ENCODE peak calls at places on chromosomes 5 and 9, in five cellular contexts. Y is endodermal cell, H is Peyer's patch, E is hepatocyte, S is spleen. B is an unnamed sample.

GRCh38 chr5:146369691-146370090 is 31.1 kb downstream of the POU4F3 start:
- DNase-seq in E (no peak), S (no peak), H (no peak), Y (no peak), B (no peak)

GRCh38 chr9:2987679-2988078 is 143.8 kb upstream of the PUM3 start:
- DNase-seq in S (no peak), H (no peak), E (no peak), Y (no peak), B (no peak)

GRCh38 chr9:113988385-113988784 is 89.7 kb downstream of the AMBP start:
- DNase-seq in H (no peak), E (no peak), S (no peak), Y (no peak), B (no peak)

GRCh38 chr5:80227979-80228596 is 27.8 kb downstream of the SERINC5 start:
- DNase-seq in H (no peak), E (no peak), S (no peak), Y (no peak), B (no peak)

GRCh38 chr5:170513856-170514255 is 10.0 kb downstream of the KCNIP1 start:
- DNase-seq in Y (no peak), H (no peak), S (no peak), E (no peak), B (no peak)

GRCh38 chr5:177450672-177451424 is 4.2 kb downstream of the PRR7 start:
- DNase-seq in Y (no peak), S (no peak), E (no peak), H (no peak), B (no peak)

GRCh38 chr5:43294226-43294625 is 19.0 kb downstream of the HMGCS1 start:
- DNase-seq in E (no peak), H (no peak), Y (no peak), S (no peak), B (no peak)

GRCh38 chr5:76401801-76402250 is 1.3 kb upstream of the IQGAP2 start:
- DNase-seq in E (no peak), S (peak; percentile 81), H (peak; percentile 62), Y (no peak), B (peak; percentile 58)

GRCh38 chr5:158970569-158971014 is 129.1 kb downstream of the EBF1 start:
- DNase-seq in H (no peak), Y (no peak), E (no peak), S (no peak), B (no peak)

GRCh38 chr5:55226934-55227737 is at the start of gene MCIDAS:
- DNase-seq in Y (peak; percentile 91), H (no peak), S (peak; percentile 80), E (peak; percentile 76), B (peak; percentile 57)

GRCh38 chr9:38371495-38371894 is 21.0 kb upstream of the ALDH1B1 start:
- DNase-seq in E (peak; percentile 67), Y (peak; percentile 61), H (no peak), S (no peak), B (no peak)

GRCh38 chr9:135522931-135523330 is 1.7 kb downstream of the LCN1 start:
- DNase-seq in H (no peak), S (no peak), E (no peak), Y (peak; percentile 53), B (no peak)

GRCh38 chr5:137605377-137605776 is 106.3 kb upstream of the SPOCK1 start:
- DNase-seq in E (no peak), Y (peak; percentile 47), H (no peak), S (no peak), B (no peak)

GRCh38 chr9:4987996-4988421 is 2.9 kb downstream of the JAK2 start:
- DNase-seq in S (no peak), E (peak; percentile 78), H (peak; percentile 53), Y (peak; percentile 86), B (no peak)

GRCh38 chr9:18361621-18362020 is 112.3 kb upstream of the ADAMTSL1 start:
- DNase-seq in S (no peak), Y (no peak), H (no peak), E (no peak), B (no peak)

GRCh38 chr5:135830384-135831275 is 3.8 kb upstream of the SLC25A48 start:
- DNase-seq in E (no peak), S (no peak), Y (peak; percentile 21), H (no peak), B (no peak)

GRCh38 chr9:110769667-110770066 is 101.1 kb downstream of the MUSK start:
- DNase-seq in Y (no peak), S (no peak), E (no peak), H (no peak), B (no peak)

DNA sequence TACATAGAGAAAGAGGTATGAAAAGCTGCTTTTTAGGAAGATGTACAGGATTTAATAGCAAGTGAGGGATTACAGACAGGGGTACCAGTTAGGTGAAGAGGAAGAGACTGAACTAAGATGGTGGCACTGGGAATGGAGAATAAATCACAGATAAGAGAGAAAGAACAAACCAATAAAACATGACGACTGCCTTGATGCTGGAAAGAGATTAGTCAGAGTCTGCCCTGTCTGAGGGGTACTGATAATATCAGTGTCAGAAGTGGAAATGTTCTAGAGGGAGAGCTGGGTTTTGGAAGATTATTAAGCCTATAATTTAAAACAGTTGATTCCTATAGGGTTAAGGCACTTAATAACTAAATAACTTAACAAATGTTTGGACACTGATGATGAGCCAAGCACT is 77.7 kb downstream of the NR2F1 start:
- DNase-seq in E (no peak), H (no peak), Y (no peak), S (no peak), B (no peak)
- H3K4me3 ChIP-seq in E (no peak overlapping the region), H (no peak overlapping the region), Y (no peak overlapping the region), S (no peak overlapping the region), B (no peak overlapping the region)

GRCh38 chr5:40441733-40442132 is 238.0 kb upstream of the PTGER4 start:
- DNase-seq in H (peak; percentile 29), Y (no peak), E (peak; percentile 40), S (no peak), B (no peak)
- H3K9me3 ChIP-seq in H (no peaks in the 10 kb centered on the region), Y (peaks cover 10% of the 10 kb centered on the region), E (no peaks in the 10 kb centered on the region), S (peaks cover 10% of the 10 kb centered on the region), B (no peaks in the 10 kb centered on the region)

GRCh38 chr9:14331120-14331519 is 17.2 kb upstream of the NFIB start:
- DNase-seq in E (no peak), Y (no peak), H (no peak), S (no peak), B (no peak)

GRCh38 chr9:14340994-14341393 is 27.1 kb upstream of the NFIB start:
- DNase-seq in H (no peak), E (no peak), Y (no peak), S (no peak), B (no peak)

GRCh38 chr9:14340536-14340935 is 26.6 kb upstream of the NFIB start:
- DNase-seq in Y (no peak), H (no peak), E (no peak), S (no peak), B (no peak)

GRCh38 chr9:14339746-14340145 is 25.8 kb upstream of the NFIB start:
- DNase-seq in S (no peak), H (no peak), E (no peak), Y (no peak), B (no peak)

DNA sequence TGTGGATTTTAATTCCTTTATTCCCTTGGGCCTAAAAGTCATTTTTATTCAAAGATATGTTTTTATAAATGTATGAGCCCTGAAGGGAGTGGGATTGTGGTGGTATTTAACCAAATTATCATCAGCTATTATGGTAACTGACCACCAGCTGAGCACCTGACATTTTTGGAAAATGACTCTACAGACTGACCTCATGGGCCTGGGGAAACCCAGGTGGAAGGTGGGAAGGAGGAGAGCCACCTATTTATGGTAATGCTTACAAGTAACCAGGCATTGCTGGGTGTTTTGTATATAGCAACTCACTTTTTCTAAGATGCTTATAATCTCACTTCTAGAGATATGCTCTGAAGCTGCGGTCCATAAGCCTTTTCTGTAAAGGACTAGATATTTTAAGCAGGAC is 22.3 kb upstream of the NFIB start:
- DNase-seq in S (no peak), E (no peak), H (no peak), Y (no peak), B (no peak)
- H3K27ac ChIP-seq in S (no peak overlapping the region), E (no peak overlapping the region), H (no peak overlapping the region), Y (no peak overlapping the region), B (no peak overlapping the region)

GRCh38 chr5:111754190-111754589 is 2.8 kb downstream of the NREP start:
- DNase-seq in S (no peak), H (no peak), E (no peak), Y (no peak), B (no peak)
- H3K4me3 ChIP-seq in S (no peak overlapping the region), H (no peak overlapping the region), E (no peak overlapping the region), Y (peak overlapping the region; percentile 99), B (no peak overlapping the region)

B was measured in lower lobe of right lung.